ENCODE peak calls at places on chromosomes 16 and 17, in five cellular contexts. T is bronchial epithelial cell, E is breast epithelium, O is WTC11, J is cardiac fibroblast. Y is an unnamed sample.
A peak's percentile ranks its signal among the peaks of the same experiment; 100 is the strongest.

GRCh38 chr17:16439303-16439791 is 24.0 kb downstream of the TRPV2 start:
- DNase-seq in T (no peak), O (no peak), E (no peak), J (no peak), Y (no peak)

GRCh38 chr16:73771676-73772075 is 524.9 kb upstream of the PSMD7 start:
- DNase-seq in J (no peak), O (no peak), E (no peak), T (no peak), Y (no peak)

GRCh38 chr17:65170839-65171238 is 33.7 kb downstream of the RGS9 start:
- DNase-seq in T (no peak), J (peak; percentile 54), E (peak; percentile 72), O (no peak), Y (no peak)

GRCh38 chr17:47736501-47737211 is 3.6 kb downstream of the TBX21 start:
- DNase-seq in T (no peak), O (no peak), J (no peak), E (peak; percentile 39), Y (peak; percentile 35)

GRCh38 chr17:334974-335481 is 17.6 kb downstream of the RPH3AL start:
- DNase-seq in E (no peak), O (no peak), T (no peak), J (no peak), Y (no peak)

GRCh38 chr17:79769596-79770520 is 8.1 kb upstream of the CBX2 start:
- DNase-seq in E (no peak), O (no peak), J (no peak), T (no peak), Y (peak; percentile 57)

GRCh38 chr17:68054296-68054900 is 18.9 kb downstream of the KPNA2 start:
- DNase-seq in J (peak; percentile 85), T (peak; percentile 29), O (no peak), E (no peak), Y (no peak)

GRCh38 chr17:75074532-75074931 is 13.2 kb upstream of the SLC16A5 start:
- DNase-seq in O (no peak), T (no peak), E (no peak), J (no peak), Y (no peak)

GRCh38 chr16:57601801-57602478 is 26.5 kb upstream of the ADGRG1 start:
- DNase-seq in E (no peak), J (no peak), T (no peak), O (no peak), Y (peak; percentile 22)

GRCh38 chr17:72362466-72363335 is 241.9 kb downstream of the SOX9 start:
- DNase-seq in J (peak; percentile 78), O (no peak), T (peak; percentile 98), E (no peak), Y (no peak)

GRCh38 chr17:3828151-3828851 is 17.7 kb downstream of the NCBP3 start:
- DNase-seq in O (no peak), T (no peak), E (no peak), J (no peak), Y (no peak)

GRCh38 chr17:77205396-77206124 is 64.8 kb downstream of the SEC14L1 start:
- DNase-seq in T (no peak), E (no peak), O (no peak), J (no peak), Y (no peak)

GRCh38 chr17:20122236-20122879 is 113.2 kb downstream of the SPECC1 start:
- DNase-seq in O (no peak), J (no peak), T (no peak), E (no peak), Y (no peak)

GRCh38 chr17:59893617-59894100 is 738 bp downstream of the RPS6KB1 start:
- DNase-seq in E (no peak), T (peak; percentile 28), J (peak; percentile 25), O (no peak), Y (no peak)
- TF ChIP-seq CTCF in E (no peak), T (no peak), J (peak; percentile 10), O (no peak), Y (peak; percentile 43)

DNA sequence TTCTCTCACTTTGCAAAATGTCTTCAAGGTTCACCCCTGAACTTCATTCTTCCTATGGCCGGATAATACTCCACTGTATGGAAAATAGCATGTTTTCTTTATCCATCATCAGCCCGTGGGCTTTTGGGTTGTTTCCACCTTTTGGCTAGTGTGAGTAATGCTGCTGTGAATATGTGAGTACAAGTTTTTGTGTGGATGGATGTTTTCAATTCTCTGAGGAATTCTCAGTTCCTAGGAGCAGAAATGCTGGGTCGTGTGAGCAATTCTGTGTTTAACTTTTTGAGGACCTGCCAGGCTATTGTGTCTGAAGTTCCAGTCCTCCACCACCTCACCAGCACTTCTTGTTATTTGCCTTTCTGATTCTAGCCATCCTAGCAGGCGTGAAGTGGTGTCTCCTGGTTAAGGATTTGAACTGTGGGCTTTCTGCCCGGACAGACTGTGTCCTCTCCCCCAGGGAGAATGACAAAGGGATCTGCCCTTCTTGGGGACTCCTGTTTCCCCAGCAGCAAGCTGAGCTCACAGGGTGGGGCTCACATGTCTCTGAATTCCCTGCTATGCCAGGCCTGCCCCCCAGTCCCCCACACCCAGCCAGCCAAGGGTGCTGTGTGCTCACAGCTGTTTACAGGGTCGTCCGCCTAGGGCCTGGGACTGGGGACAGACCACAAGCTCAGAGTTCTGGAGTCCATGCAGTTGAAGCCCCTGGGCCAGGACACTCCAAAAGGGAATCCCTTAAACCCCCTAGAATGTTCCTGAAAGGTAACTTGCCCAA is 92.2 kb upstream of the CIBAR2 start:
- DNase-seq in E (no peak), O (no peak), T (peak; percentile 93), J (peak; percentile 93), Y (no peak)
- TF ChIP-seq CTCF in E (no peak), O (no peak), T (no peak), J (no peak), Y (peak; percentile 26)

DNA sequence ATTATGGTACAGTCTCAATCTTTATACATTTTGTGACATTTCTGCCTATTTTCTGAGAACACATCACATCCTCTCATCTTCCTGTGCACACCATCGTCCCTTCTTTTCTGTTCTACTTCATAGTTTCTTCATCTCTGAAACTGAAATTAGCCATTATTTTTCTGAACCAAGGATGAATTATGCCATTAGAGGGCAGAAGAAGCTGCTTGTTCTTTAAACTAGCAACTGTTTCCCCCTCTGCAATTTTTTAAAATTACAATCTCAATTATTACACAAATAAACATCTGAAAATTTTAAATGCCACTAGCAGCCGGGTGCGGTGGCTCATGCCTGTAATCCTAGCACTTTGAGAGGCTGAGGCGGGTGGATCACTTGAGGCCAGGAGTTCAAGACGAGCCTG is 41.3 kb downstream of the RBBP6 start:
- DNase-seq in T (peak; percentile 21), O (no peak), J (peak; percentile 67), E (no peak), Y (no peak)
- TF ChIP-seq CTCF in T (peak; percentile 21), O (no peak), J (peak; percentile 55), E (no peak), Y (peak; percentile 86)

DNA sequence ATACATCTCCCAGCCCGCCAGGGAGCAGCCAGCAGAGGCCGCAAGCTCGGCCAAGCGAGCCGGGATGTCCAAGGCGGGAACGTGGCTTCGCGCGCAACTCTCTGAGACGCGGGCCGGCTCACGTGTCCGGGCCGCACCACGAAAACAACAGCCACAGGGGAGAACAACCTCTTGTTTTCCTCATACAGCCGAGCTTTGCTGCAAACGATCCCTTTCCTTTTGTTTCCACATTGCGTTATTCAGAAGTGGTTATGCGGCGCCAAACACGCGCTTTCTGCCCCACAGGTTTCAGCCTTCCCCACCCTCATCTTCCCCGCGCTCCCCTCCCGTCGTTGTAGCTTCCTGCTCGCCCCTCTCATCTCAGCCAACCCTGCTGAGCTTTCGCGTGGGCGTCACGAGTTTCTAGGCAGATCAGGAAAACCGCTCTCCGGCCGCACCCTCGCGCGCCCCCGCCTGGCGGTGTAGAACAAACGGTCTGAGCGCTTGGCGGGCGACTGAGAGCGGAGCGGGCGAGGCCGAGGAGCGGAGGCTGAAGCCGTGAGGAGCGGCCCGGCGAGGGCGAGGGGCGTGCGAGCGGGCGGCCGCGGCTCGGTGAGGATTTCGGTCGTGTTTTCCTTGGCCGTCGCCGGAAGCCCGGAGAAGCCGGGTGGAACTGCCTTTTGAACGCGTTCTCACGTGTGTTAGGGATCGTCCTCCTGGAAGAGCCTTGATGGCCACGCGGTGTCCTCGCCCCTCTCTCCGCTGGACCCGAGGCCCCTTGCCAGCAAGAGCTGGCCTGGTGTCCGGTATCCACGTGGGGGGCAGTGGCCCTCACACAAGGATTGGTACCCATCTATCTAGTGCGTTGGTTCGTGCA is 6.6 kb upstream of the SMARCD2 start:
- DNase-seq in O (peak; percentile 97), E (peak; percentile 91), T (peak; percentile 72), J (peak; percentile 94), Y (no peak)
- TF ChIP-seq CTCF in O (peak; percentile 35), E (peak; percentile 68), T (peak; percentile 74), J (peak; percentile 64), Y (peak; percentile 65)

DNA sequence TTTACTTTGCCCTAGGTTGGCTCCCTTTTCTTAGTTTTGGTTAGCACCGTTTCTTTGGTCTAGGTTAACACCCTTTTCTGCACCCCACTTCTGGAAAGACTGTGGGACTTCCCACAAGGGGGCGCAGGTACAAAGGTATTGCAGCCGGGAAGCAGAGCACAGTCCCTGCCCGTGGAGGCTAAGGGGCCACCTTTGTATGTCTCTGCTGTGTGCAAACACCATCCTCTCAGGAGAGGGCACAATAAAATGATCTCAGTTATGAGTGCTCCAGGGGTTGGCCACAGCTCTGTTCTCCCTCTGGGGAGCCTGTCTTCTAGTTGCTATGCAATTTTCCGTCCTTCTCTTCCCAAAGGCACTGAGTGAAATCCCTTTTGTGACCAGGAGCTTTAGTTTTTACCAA is 28.4 kb upstream of the TMC5 start:
- DNase-seq in E (peak; percentile 70), O (peak; percentile 86), T (peak; percentile 56), J (peak; percentile 29), Y (no peak)
- TF ChIP-seq CTCF in E (peak; percentile 55), O (peak; percentile 61), T (peak; percentile 85), J (peak; percentile 39), Y (peak; percentile 55)

GRCh38 chr17:31854672-31855071 is 4.4 kb downstream of the COPRS start:
- DNase-seq in J (peak; percentile 48), T (no peak), O (no peak), E (no peak), Y (no peak)

GRCh38 chr17:31857920-31858646 is 961 bp downstream of the COPRS start:
- DNase-seq in E (no peak), J (no peak), O (no peak), T (peak; percentile 20), Y (no peak)

GRCh38 chr17:31856750-31857149 is 2.3 kb downstream of the COPRS start:
- DNase-seq in J (no peak), E (no peak), T (no peak), O (no peak), Y (no peak)

GRCh38 chr17:31859487-31860008 is 504 bp upstream of the COPRS start:
- DNase-seq in O (no peak), E (no peak), T (peak; percentile 38), J (no peak), Y (no peak)

GRCh38 chr17:31858647-31859486 is at the start of gene COPRS:
- DNase-seq in E (peak; percentile 85), O (peak; percentile 81), T (peak; percentile 43), J (peak; percentile 82), Y (peak; percentile 90)
- TF ChIP-seq CTCF in E (no peak), O (no peak), T (no peak), J (no peak), Y (peak; percentile 61)